ENCODE peak calls at places on chromosomes 16 and 17, in nine cellular contexts. D is CD4-positive, alpha-beta T cell; P is WTC11; U is lower leg skin; Z is progenitor cell of endocrine pancreas; S is fibroblast of pulmonary artery; H is psoas muscle; C is H1; A is GM10248. R is an unnamed sample.

GRCh38 chr17:78805301-78805700 is 23.2 kb upstream of the CYTH1 start:
- DNase-seq in D (peak), P (no peak), U (no peak), Z (no peak), S (no peak), H (no peak), C (no peak), A (no peak), R (no peak)

GRCh38 chr17:57946798-57947358 is 8.3 kb downstream of the CUEDC1 start:
- DNase-seq in D (no peak), P (no peak), U (no peak), Z (no peak), S (peak), H (peak), C (no peak), A (peak), R (peak)

GRCh38 chr17:11598274-11599221 is at the start of gene DNAH9:
- DNase-seq in D (no peak), P (peak), U (peak), Z (peak), S (peak), H (peak), C (peak), A (no peak), R (no peak)

GRCh38 chr17:31467502-31468256 is 76.2 kb downstream of the RAB11FIP4 start:
- DNase-seq in D (no peak), P (peak), U (no peak), Z (no peak), S (no peak), H (no peak), C (no peak), A (no peak), R (no peak)

GRCh38 chr17:5821813-5822212 is 237.5 kb upstream of the NLRP1 start:
- DNase-seq in D (no peak), P (no peak), U (no peak), Z (no peak), S (no peak), H (no peak), C (no peak), A (no peak), R (no peak)

GRCh38 chr17:5793157-5793556 is 208.8 kb upstream of the NLRP1 start:
- DNase-seq in D (no peak), P (no peak), U (no peak), Z (no peak), S (no peak), H (no peak), C (no peak), A (no peak), R (no peak)

GRCh38 chr17:41013181-41013580 is 4.3 kb upstream of the KRTAP3-1 start:
- DNase-seq in D (no peak), P (no peak), U (no peak), Z (no peak), S (no peak), H (no peak), C (no peak), A (no peak), R (no peak)

GRCh38 chr16:75452464-75453190 is 11.9 kb downstream of the TMEM170A start:
- DNase-seq in D (no peak), P (no peak), U (no peak), Z (no peak), S (no peak), H (no peak), C (no peak), A (no peak), R (no peak)

GRCh38 chr16:50259334-50260205 is 6.8 kb upstream of the ADCY7 start:
- DNase-seq in D (no peak), P (no peak), U (peak), Z (no peak), S (peak), H (peak), C (no peak), A (no peak), R (no peak)

GRCh38 chr16:10984509-10984908 is 40.1 kb downstream of the CLEC16A start:
- DNase-seq in D (no peak), P (no peak), U (no peak), Z (no peak), S (peak), H (no peak), C (no peak), A (no peak), R (no peak)

GRCh38 chr17:65987988-65988387 is 203.9 kb downstream of the CEP112 start:
- DNase-seq in D (no peak), P (peak), U (no peak), Z (no peak), S (peak), H (no peak), C (no peak), A (no peak), R (no peak)

GRCh38 chr16:35391328-35391727 is 1931.9 kb downstream of the TP53TG3F start:
- DNase-seq in D (no peak), P (peak), U (peak), Z (no peak), S (peak), H (no peak), C (no peak), A (no peak), R (no peak)

GRCh38 chr16:1188781-1189189 is 35.9 kb downstream of the CACNA1H start:
- DNase-seq in D (peak), P (peak), U (no peak), Z (peak), S (peak), H (no peak), C (peak), A (peak), R (peak)

GRCh38 chr16:70253291-70254094 is 1.8 kb upstream of the EXOSC6 start:
- DNase-seq in D (no peak), P (peak), U (no peak), Z (no peak), S (peak), H (peak), C (no peak), A (no peak), R (no peak)

GRCh38 chr17:42997390-42997983 is 732 bp upstream of the RPL27 start:
- DNase-seq in D (no peak), P (no peak), U (no peak), Z (no peak), S (no peak), H (no peak), C (no peak), A (no peak), R (no peak)

GRCh38 chr17:13725286-13725990 is 123.7 kb upstream of the HS3ST3A1 start:
- DNase-seq in D (no peak), P (no peak), U (no peak), Z (no peak), S (peak), H (no peak), C (no peak), A (no peak), R (no peak)

GRCh38 chr17:44878627-44879221 is 20.5 kb downstream of the EFTUD2 start:
- DNase-seq in D (no peak), P (no peak), U (no peak), Z (no peak), S (peak), H (no peak), C (no peak), A (peak), R (no peak)

GRCh38 chr17:2120550-2121335 is 65.8 kb downstream of the HIC1 start:
- DNase-seq in D (no peak), P (no peak), U (no peak), Z (no peak), S (peak), H (no peak), C (no peak), A (no peak), R (no peak)

GRCh38 chr17:21823130-21823529 is 130.8 kb downstream of the KCNJ18 start:
- DNase-seq in D (no peak), P (no peak), U (no peak), Z (no peak), S (no peak), H (no peak), C (no peak), A (peak), R (no peak)

GRCh38 chr17:45043268-45043681 is 8.2 kb downstream of the DCAKD start:
- DNase-seq in D (no peak), P (no peak), U (peak), Z (no peak), S (no peak), H (no peak), C (no peak), A (peak), R (no peak)

GRCh38 chr16:75116911-75117245 is 298 bp upstream of the LDHD start:
- DNase-seq in D (no peak), P (no peak), U (no peak), Z (no peak), S (no peak), H (no peak), C (no peak), A (no peak), R (no peak)

GRCh38 chr16:4320571-4321137 is 4.8 kb downstream of the GLIS2 start:
- DNase-seq in D (no peak), P (no peak), U (no peak), Z (no peak), S (no peak), H (no peak), C (no peak), A (no peak), R (no peak)

GRCh38 chr16:68382296-68382718 is 66.0 kb downstream of the SMPD3 start:
- DNase-seq in D (no peak), P (peak), U (no peak), Z (no peak), S (no peak), H (no peak), C (no peak), A (peak), R (no peak)
- TF ChIP-seq CTCF in D (no peak), P (peak), U (no peak), Z (peak), S (peak), H (no peak), C (peak), A (no peak), R (peak)

DNA sequence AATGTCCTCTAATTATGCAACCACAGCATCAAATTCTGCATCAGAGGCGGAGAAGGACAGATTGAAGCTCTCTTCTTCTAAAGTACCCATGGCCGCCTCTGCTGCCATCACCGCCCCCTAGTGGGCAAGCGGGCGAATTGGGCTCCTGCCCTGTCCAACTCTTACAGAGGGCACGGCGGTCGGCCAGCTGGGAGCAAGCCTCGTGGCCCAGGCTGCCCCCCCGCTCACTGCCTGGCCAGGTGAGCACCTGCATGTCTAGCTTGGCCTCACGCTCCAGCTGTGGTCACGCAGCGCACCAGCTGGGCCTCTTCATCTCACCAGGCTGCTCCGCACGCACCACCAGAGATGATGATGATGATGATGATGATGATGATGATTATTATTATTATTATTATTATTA is 146.1 kb upstream of the TOM1L1 start:
- DNase-seq in D (no peak), P (peak), U (no peak), Z (no peak), S (no peak), H (no peak), C (no peak), A (peak), R (no peak)
- TF ChIP-seq CTCF in D (no peak), P (peak), U (no peak), Z (peak), S (no peak), H (no peak), C (peak), A (no peak), R (no peak)

GRCh38 chr16:27690604-27691003 is 140.7 kb downstream of the KATNIP start:
- DNase-seq in D (no peak), P (peak), U (no peak), Z (no peak), S (peak), H (no peak), C (no peak), A (peak), R (no peak)
- TF ChIP-seq CTCF in D (no peak), P (peak), U (no peak), Z (peak), S (peak), H (peak), C (peak), A (peak), R (peak)

DNA sequence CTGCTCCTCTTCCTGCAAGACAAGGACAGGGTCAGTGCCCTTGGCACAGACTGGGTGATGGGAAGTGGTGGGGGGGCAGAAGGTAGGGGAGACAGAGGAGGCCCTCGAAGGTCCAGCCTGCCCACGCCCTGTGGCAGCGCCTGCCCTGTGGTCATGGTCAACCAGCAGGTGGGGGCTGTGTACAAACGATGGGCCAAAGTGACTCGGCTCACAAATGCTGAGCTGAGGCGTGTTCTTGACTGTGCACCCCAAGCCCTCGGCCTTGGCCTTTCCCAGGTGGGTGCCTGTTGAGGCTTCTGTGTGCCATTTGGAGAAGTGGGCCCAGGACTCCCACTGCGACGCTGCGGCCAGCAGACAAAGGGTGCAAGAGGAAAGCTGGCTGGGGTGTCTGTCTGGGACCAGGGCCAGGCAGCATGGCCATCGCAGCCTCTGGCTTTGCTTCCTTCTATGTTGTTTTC is 22.6 kb downstream of the MXRA7 start:
- DNase-seq in D (no peak), P (no peak), U (no peak), Z (no peak), S (no peak), H (peak), C (no peak), A (no peak), R (no peak)
- TF ChIP-seq CTCF in D (no peak), P (no peak), U (no peak), Z (no peak), S (peak), H (no peak), C (no peak), A (no peak), R (no peak)

GRCh38 chr16:58855291-58855823 is 121.2 kb upstream of the GOT2 start:
- DNase-seq in D (no peak), P (no peak), U (no peak), Z (no peak), S (no peak), H (no peak), C (no peak), A (no peak), R (no peak)
- TF ChIP-seq CTCF in D (no peak), P (no peak), U (no peak), Z (no peak), S (no peak), H (no peak), C (no peak), A (no peak), R (no peak)

GRCh38 chr17:81428521-81428920 is 33.3 kb downstream of the BAHCC1 start:
- DNase-seq in D (no peak), P (no peak), U (no peak), Z (no peak), S (no peak), H (no peak), C (no peak), A (no peak), R (no peak)
- TF ChIP-seq CTCF in D (no peak), P (no peak), U (no peak), Z (no peak), S (no peak), H (no peak), C (no peak), A (no peak), R (no peak)

GRCh38 chr17:36131436-36131835 is 27.8 kb downstream of the CCL4 start:
- DNase-seq in D (no peak), P (no peak), U (no peak), Z (no peak), S (no peak), H (no peak), C (no peak), A (no peak), R (no peak)
- TF ChIP-seq CTCF in D (no peak), P (no peak), U (no peak), Z (no peak), S (peak), H (no peak), C (no peak), A (no peak), R (no peak)

GRCh38 chr16:9053006-9053601 is 38.3 kb upstream of the HAPSTR1 start:
- DNase-seq in D (no peak), P (peak), U (no peak), Z (peak), S (peak), H (peak), C (peak), A (no peak), R (no peak)

GRCh38 chr16:9049241-9049640 is 42.2 kb upstream of the HAPSTR1 start:
- DNase-seq in D (no peak), P (no peak), U (no peak), Z (no peak), S (peak), H (no peak), C (no peak), A (no peak), R (no peak)

GRCh38 chr16:9048302-9048700 is 43.1 kb upstream of the HAPSTR1 start:
- DNase-seq in D (no peak), P (no peak), U (peak), Z (no peak), S (peak), H (no peak), C (no peak), A (no peak), R (no peak)

GRCh38 chr16:9047689-9048301 is 43.6 kb upstream of the HAPSTR1 start:
- DNase-seq in D (no peak), P (peak), U (peak), Z (no peak), S (peak), H (peak), C (peak), A (peak), R (no peak)

GRCh38 chr16:9050102-9050830 is 41.2 kb upstream of the HAPSTR1 start:
- DNase-seq in D (no peak), P (peak), U (no peak), Z (peak), S (peak), H (no peak), C (peak), A (no peak), R (no peak)
- TF ChIP-seq CTCF in D (no peak), P (peak), U (no peak), Z (peak), S (peak), H (no peak), C (peak), A (peak), R (no peak)

GRCh38 chr16:20676867-20677266 is 20.6 kb downstream of the ACSM1 start:
- DNase-seq in D (no peak), P (no peak), U (no peak), Z (no peak), S (no peak), H (no peak), C (no peak), A (no peak), R (no peak)
- TF ChIP-seq CTCF in D (no peak), P (no peak), U (no peak), Z (peak), S (no peak), H (no peak), C (no peak), A (no peak), R (no peak)

DNA sequence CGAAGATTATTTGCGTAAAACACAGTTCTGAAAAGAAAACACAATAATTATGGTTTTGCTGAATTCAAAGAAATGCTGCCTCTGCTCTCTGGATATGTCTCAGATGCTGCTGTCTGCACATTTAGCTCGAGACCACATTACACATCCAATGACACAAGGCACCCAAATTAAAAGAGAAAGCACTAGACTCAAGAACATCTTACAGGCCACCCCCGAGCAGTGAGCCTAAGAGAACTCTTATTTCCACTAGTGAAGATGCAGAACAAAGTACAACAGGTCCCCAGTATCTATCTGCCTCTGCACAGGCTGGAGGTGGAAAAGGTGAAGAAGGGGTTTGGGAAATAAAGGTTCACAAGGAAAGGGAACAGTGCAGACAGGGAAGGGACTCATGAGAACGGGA is 33.5 kb downstream of the GRB2 start:
- DNase-seq in D (no peak), P (no peak), U (no peak), Z (no peak), S (no peak), H (no peak), C (no peak), A (no peak), R (no peak)
- TF ChIP-seq CTCF in D (no peak), P (no peak), U (no peak), Z (no peak), S (no peak), H (no peak), C (no peak), A (no peak), R (no peak)

R was measured in natural killer cell.